ENCODE peak calls at places on chromosomes 5 and 9, in seven cellular contexts. H is left colon; C is stimulated activated CD8-positive, alpha-beta memory T cell treated with anti-CD3 and anti-CD28 coated beads, Interleukin-7, amount 100 ng/mL, for 24 hours; J is astrocyte of the cerebellum; G is Caki2; W is HTR-8/SVneo; N is LoVo. Z is an unnamed sample.
A peak's percentile ranks its signal among the peaks of the same experiment; 100 is the strongest.

GRCh38 chr9:110605586-110605985 is 26.0 kb upstream of the SVEP1 start:
- DNase-seq in H (no peak), C (no peak), J (no peak), G (no peak), W (no peak), N (no peak), Z (no peak)

GRCh38 chr9:90455316-90455715 is 187.3 kb downstream of the DIRAS2 start:
- DNase-seq in H (no peak), C (no peak), J (no peak), G (no peak), W (no peak), N (no peak), Z (no peak)

GRCh38 chr9:69433968-69434367 is 109.0 kb downstream of the ENTREP1 start:
- DNase-seq in H (peak; percentile 7), C (no peak), J (no peak), G (no peak), W (no peak), N (no peak), Z (no peak)

GRCh38 chr5:141878186-141878770 is at the start of gene PCDH1:
- DNase-seq in H (peak; percentile 69), C (no peak), J (no peak), G (no peak), W (no peak), N (peak; percentile 27), Z (no peak)

GRCh38 chr9:89427621-89428221 is 70.2 kb downstream of the SEMA4D start:
- DNase-seq in H (no peak), C (no peak), J (no peak), G (peak; percentile 33), W (no peak), N (no peak), Z (no peak)

GRCh38 chr5:146716636-146717035 is 161.9 kb downstream of the PPP2R2B start:
- DNase-seq in H (no peak), C (no peak), J (no peak), G (no peak), W (no peak), N (no peak), Z (no peak)

GRCh38 chr9:32665101-32665500 is 29.6 kb upstream of the TAF1L start:
- DNase-seq in H (no peak), C (no peak), J (no peak), G (peak; percentile 36), W (no peak), N (no peak), Z (no peak)

GRCh38 chr9:69573666-69574456 is 98.3 kb downstream of the APBA1 start:
- DNase-seq in H (no peak), C (no peak), J (no peak), G (no peak), W (no peak), N (no peak), Z (no peak)

GRCh38 chr5:181204561-181205401 is at the start of gene TRIM7:
- DNase-seq in H (peak; percentile 68), C (no peak), J (no peak), G (peak; percentile 83), W (no peak), N (peak; percentile 74), Z (no peak)

GRCh38 chr5:115559524-115559923 is 14.9 kb upstream of the FEM1C start:
- DNase-seq in H (no peak), C (no peak), J (no peak), G (peak; percentile 19), W (no peak), N (no peak), Z (no peak)

GRCh38 chr9:88651682-88652633 is 117.0 kb downstream of the NXNL2 start:
- DNase-seq in H (peak; percentile 69), C (no peak), J (peak; percentile 94), G (peak; percentile 86), W (peak; percentile 78), N (peak; percentile 1), Z (no peak)

GRCh38 chr5:153551537-153552079 is 61.1 kb downstream of the GRIA1 start:
- DNase-seq in H (no peak), C (no peak), J (peak; percentile 83), G (peak; percentile 59), W (peak; percentile 74), N (peak; percentile 57), Z (peak; percentile 82)

GRCh38 chr5:23419115-23419514 is 88.3 kb upstream of the PRDM9 start:
- DNase-seq in H (no peak), C (no peak), J (no peak), G (peak; percentile 5), W (peak; percentile 30), N (no peak), Z (no peak)

GRCh38 chr5:142197098-142197497 is 88.5 kb downstream of the NDFIP1 start:
- DNase-seq in H (no peak), C (no peak), J (no peak), G (no peak), W (no peak), N (no peak), Z (no peak)

GRCh38 chr9:132651259-132651658 is 18.5 kb downstream of the DDX31 start:
- DNase-seq in H (no peak), C (no peak), J (peak; percentile 89), G (no peak), W (no peak), N (no peak), Z (no peak)

GRCh38 chr5:171978519-171978918 is 27.9 kb downstream of the FBXW11 start:
- DNase-seq in H (no peak), C (no peak), J (no peak), G (no peak), W (no peak), N (no peak), Z (no peak)

GRCh38 chr5:18553269-18553668 is 919.0 kb downstream of the TAF11L14 start:
- DNase-seq in H (no peak), C (no peak), J (peak; percentile 87), G (peak; percentile 25), W (peak; percentile 70), N (peak; percentile 67), Z (peak; percentile 97)

GRCh38 chr9:124251605-124252366 is 6.0 kb upstream of the NEK6 start:
- DNase-seq in H (no peak), C (no peak), J (no peak), G (peak; percentile 86), W (peak; percentile 56), N (no peak), Z (no peak)

GRCh38 chr5:72860499-72860898 is 44.0 kb downstream of the TNPO1 start:
- DNase-seq in H (no peak), C (no peak), J (no peak), G (no peak), W (no peak), N (no peak), Z (peak; percentile 49)

GRCh38 chr5:13664377-13664776 is 280.1 kb downstream of the DNAH5 start:
- DNase-seq in H (no peak), C (no peak), J (peak; percentile 50), G (peak; percentile 16), W (peak; percentile 66), N (no peak), Z (peak; percentile 15)